ENCODE peak calls at places on chromosome 10, in four cellular contexts. Y is epithelial cell of proximal tubule, O is SK-N-SH, G is body of pancreas. C is an unnamed sample.

GRCh38 chr10:102644646-102645387 is 538 bp downstream of the TRIM8 start:
- DNase-seq in G (peak), Y (no peak), O (peak), C (peak)

GRCh38 chr10:102935939-102936605 is 18.0 kb downstream of the CNNM2 start:
- DNase-seq in O (no peak), Y (no peak), G (no peak), C (no peak)

GRCh38 chr10:10883737-10884136 is 133.9 kb upstream of the CELF2 start:
- DNase-seq in Y (no peak), G (no peak), O (no peak), C (no peak)

GRCh38 chr10:114471906-114472873 is 67.9 kb upstream of the AFAP1L2 start:
- DNase-seq in O (no peak), G (peak), Y (no peak), C (no peak)

GRCh38 chr10:101388671-101389276 is 34.8 kb downstream of the BTRC start:
- DNase-seq in Y (no peak), G (no peak), O (no peak), C (no peak)

GRCh38 chr10:126979311-126979710 is 74.1 kb downstream of the DOCK1 start:
- DNase-seq in O (no peak), Y (no peak), G (no peak), C (no peak)

GRCh38 chr10:34655286-34656170 is 159.6 kb downstream of the PARD3 start:
- DNase-seq in O (peak), G (peak), Y (peak), C (peak)

GRCh38 chr10:67242531-67242930 is 316.7 kb downstream of the LRRTM3 start:
- DNase-seq in Y (no peak), O (no peak), G (no peak), C (no peak)

GRCh38 chr10:90051474-90051873 is 350.1 kb downstream of the KIF20B start:
- DNase-seq in Y (no peak), O (no peak), G (no peak), C (no peak)

GRCh38 chr10:106395061-106395749 is 769.3 kb downstream of the SORCS1 start:
- DNase-seq in G (no peak), O (no peak), Y (no peak), C (no peak)

GRCh38 chr10:47349941-47350371 is 1.8 kb downstream of the RBP3 start:
- DNase-seq in G (no peak), Y (no peak), O (no peak), C (no peak)

GRCh38 chr10:116331815-116332214 is 7.6 kb downstream of the CCDC172 start:
- DNase-seq in Y (no peak), O (no peak), G (no peak), C (no peak)

GRCh38 chr10:132448248-132448731 is 51.3 kb downstream of the PWWP2B start:
- DNase-seq in G (peak), O (peak), Y (no peak), C (no peak)

GRCh38 chr10:43174969-43175368 is 36.7 kb downstream of the CSGALNACT2 start:
- DNase-seq in Y (no peak), G (no peak), O (no peak), C (no peak)

GRCh38 chr10:34484164-34484563 is 330.9 kb downstream of the PARD3 start:
- DNase-seq in Y (no peak), O (no peak), G (no peak), C (no peak)

GRCh38 chr10:1543596-1543995 is 193.7 kb downstream of the ADARB2 start:
- DNase-seq in O (no peak), Y (no peak), G (no peak), C (no peak)

GRCh38 chr10:8061274-8062211 is 7.1 kb downstream of the GATA3 start:
- DNase-seq in Y (no peak), G (no peak), O (no peak), C (peak)

GRCh38 chr10:116274141-116274861 is 1.3 kb upstream of the GFRA1 start:
- DNase-seq in G (no peak), O (peak), Y (no peak), C (peak)

GRCh38 chr10:86333813-86334514 is 32.6 kb downstream of the GRID1 start:
- DNase-seq in O (no peak), Y (no peak), G (no peak), C (peak)

GRCh38 chr10:49610015-49610734 is at the start of gene SLC18A3:
- DNase-seq in Y (no peak), O (peak), G (no peak), C (no peak)

GRCh38 chr10:27448926-27449325 is 55.2 kb upstream of the RAB18 start:
- DNase-seq in G (no peak), Y (peak), O (no peak), C (no peak)

GRCh38 chr10:50563906-50564305 is 59.9 kb downstream of the SGMS1 start:
- DNase-seq in G (peak), O (no peak), Y (no peak), C (no peak)

GRCh38 chr10:30704016-30704600 is 74.6 kb upstream of the LYZL2 start:
- DNase-seq in Y (no peak), G (no peak), O (no peak), C (peak)

GRCh38 chr10:107213861-107214260 is 49.4 kb upstream of the SORCS1 start:
- DNase-seq in Y (no peak), G (no peak), O (no peak), C (no peak)

GRCh38 chr10:23610626-23611307 is 171.9 kb downstream of the OTUD1 start:
- DNase-seq in G (no peak), O (no peak), Y (no peak), C (no peak)

DNA sequence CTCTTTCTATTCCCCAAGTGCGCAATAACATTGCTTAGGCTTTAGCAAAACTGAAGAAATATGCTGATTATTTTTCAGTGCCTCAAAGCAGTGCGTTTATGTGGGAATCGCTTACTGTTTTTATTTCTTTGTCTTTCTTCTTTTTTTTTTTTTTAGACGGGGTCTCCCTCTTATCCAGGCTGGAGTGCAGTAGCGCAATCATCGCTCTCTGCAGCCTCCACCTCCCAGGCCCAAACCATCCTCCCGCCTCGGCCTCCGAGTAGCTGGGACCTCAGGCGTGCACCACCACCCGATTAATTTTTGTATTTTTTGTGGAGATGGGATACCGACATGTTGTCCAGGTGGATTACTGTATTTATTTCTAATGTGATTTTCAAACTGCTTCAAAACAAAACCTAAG is 1.2 kb downstream of the DENND10 start:
- DNase-seq in G (no peak), O (no peak), Y (no peak), C (no peak)
- H3K4me3 ChIP-seq in G (no peak), O (peak), Y (peak), C (peak)

DNA sequence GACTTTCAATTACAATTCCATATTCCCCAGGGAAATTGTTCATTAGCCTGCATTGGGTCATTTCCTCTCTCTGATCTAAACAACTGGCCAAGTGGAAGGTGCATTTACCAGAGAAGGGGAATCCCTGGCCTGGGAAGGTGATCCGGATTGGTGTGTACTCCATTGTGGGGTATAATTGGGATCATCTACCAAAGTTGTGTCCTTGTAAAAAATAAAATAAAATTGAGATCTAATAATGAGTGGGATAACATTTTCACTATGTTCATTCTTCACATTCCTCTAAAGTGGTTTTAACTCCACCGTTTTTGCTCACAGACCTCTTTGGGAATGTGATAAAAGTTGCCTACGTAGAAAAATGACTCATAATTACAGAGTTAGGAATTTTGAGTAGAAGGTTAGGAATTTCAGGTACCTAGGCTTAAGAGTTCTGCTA is 22.8 kb downstream of the ARL5B start:
- DNase-seq in Y (no peak), G (no peak), O (no peak), C (no peak)
- H3K4me3 ChIP-seq in Y (no peak), G (no peak), O (no peak), C (no peak)

GRCh38 chr10:124740374-124741280 is 3.6 kb downstream of the FAM53B start:
- DNase-seq in O (no peak), Y (no peak), G (peak), C (no peak)

GRCh38 chr10:124739996-124740373 is 4.2 kb downstream of the FAM53B start:
- DNase-seq in Y (no peak), G (no peak), O (no peak), C (peak)

GRCh38 chr10:124737708-124738107 is 6.5 kb downstream of the FAM53B start:
- DNase-seq in G (no peak), Y (no peak), O (no peak), C (no peak)

GRCh38 chr10:124738441-124738840 is 5.7 kb downstream of the FAM53B start:
- DNase-seq in O (no peak), G (no peak), Y (no peak), C (no peak)

GRCh38 chr10:124739119-124739921 is 4.9 kb downstream of the FAM53B start:
- DNase-seq in Y (no peak), O (no peak), G (no peak), C (no peak)
- H3K4me3 ChIP-seq in Y (no peak), O (no peak), G (no peak), C (no peak)

DNA sequence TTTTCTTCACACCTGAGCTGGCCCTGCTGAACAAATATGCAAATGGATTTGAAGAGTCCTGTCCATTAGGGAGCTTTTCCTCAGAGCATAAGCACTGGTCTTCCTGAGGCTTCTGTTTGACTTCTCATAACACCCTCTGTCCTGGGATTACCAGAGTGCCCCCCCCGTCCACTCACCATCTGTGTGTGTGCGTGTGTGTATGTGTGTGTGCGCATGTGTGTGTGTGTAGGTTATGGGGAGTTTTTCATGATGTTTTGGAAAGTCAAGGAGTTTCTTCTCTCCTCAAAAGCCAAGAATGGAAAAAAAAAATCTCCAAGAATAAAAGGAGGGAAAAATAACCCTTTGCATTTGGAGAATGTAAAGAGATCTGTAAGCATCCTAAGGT is 57.7 kb upstream of the COMTD1 start:
- DNase-seq in O (no peak), G (peak), Y (no peak), C (no peak)
- H3K4me3 ChIP-seq in O (no peak), G (no peak), Y (no peak), C (no peak)

DNA sequence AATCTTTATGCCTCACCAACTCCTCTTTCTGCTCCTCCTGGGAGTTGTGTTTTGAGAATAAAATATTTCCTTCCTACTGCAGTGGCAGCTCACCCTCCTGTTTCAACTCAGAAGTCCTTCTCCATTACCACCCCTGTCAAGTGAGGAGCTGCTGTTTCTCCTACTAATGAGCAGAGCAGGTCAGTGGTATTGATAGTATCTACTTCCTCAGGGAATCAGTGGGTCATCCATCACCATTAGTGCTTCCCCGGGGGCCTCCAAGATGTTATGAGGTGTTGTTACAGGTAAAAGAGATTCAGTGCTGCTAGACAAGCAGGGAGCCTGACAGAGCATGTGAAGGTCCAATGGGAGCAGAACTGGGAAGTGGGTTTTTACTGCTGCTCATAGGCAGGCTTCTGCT is 795.2 kb downstream of the REEP3 start:
- DNase-seq in Y (no peak), G (no peak), O (peak), C (no peak)
- H3K4me3 ChIP-seq in Y (no peak), G (no peak), O (no peak), C (no peak)

DNA sequence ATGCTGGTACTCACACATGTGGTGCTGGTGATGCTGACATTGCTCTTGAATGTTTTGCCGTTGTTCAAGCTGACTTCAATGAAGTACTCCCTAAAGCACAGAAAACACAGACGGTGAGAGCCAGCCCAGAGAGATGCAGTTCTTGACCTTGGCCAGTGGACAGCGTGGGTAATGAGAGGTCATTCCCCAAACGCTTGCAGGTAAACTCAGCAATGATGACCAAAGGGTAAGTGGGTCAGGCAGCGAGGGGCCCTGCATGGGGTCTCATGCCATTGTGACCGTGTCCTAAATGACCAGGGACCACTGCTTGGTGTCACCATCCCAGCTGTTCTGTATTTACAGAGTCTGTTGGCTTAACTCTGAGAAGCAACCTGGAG is 32.8 kb upstream of the ANTXRL start:
- DNase-seq in Y (no peak), G (no peak), O (no peak), C (no peak)
- H3K4me3 ChIP-seq in Y (no peak), G (no peak), O (no peak), C (no peak)

DNA sequence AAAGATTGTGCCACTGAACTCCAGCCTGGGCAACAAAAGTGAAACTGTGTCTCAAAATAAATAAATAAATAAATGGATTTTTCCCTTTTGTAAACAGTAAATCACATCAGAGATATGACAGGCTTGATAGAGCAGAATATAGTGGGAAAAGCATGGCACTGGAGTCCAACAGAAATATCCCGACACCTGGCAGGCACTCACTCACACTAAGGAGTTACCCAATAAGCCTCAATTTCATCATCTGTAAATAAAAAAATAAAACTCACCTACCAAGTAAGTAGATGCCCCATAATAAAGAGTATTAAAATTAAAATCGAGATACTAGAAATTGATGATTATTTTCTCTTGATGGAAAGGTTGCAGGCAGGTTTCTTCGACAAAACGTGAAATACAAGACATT is 1.7 kb downstream of the ATE1 start:
- DNase-seq in Y (no peak), O (no peak), G (no peak), C (no peak)
- H3K4me3 ChIP-seq in Y (peak), O (peak), G (no peak), C (no peak)

C was measured in Jurkat, Clone E6-1.